ENCODE peak calls at places on chromosome 19, in seven cellular contexts. One of them, this sample, is unnamed.

GRCh38 chr19:17598953-17599352 is 43.5 kb downstream of the COLGALT1 start:
- DNase-seq in upper lobe of right lung: no peak
- DNase-seq in RWPE1: no peak
- DNase-seq in HL-60: no peak
- DNase-seq in colonic mucosa: no peak
- DNase-seq in right lobe of liver: no peak
- DNase-seq in progenitor cell of endocrine pancreas: no peak
- DNase-seq in this sample: no peak

GRCh38 chr19:53088091-53088490 is 15.1 kb downstream of the ZNF160 start:
- DNase-seq in RWPE1: no peak
- DNase-seq in HL-60: no peak
- DNase-seq in upper lobe of right lung: no peak
- DNase-seq in colonic mucosa: no peak
- DNase-seq in progenitor cell of endocrine pancreas: no peak
- DNase-seq in right lobe of liver: no peak
- DNase-seq in this sample: no peak

GRCh38 chr19:33905473-33905936 is 108.8 kb downstream of the KCTD15 start:
- DNase-seq in RWPE1: no peak
- DNase-seq in upper lobe of right lung: peak
- DNase-seq in HL-60: no peak
- DNase-seq in right lobe of liver: no peak
- DNase-seq in progenitor cell of endocrine pancreas: peak
- DNase-seq in colonic mucosa: peak
- DNase-seq in this sample: peak

GRCh38 chr19:18098891-18099622 is 1.5 kb downstream of the MAST3 start:
- DNase-seq in RWPE1: no peak
- DNase-seq in right lobe of liver: no peak
- DNase-seq in upper lobe of right lung: peak
- DNase-seq in progenitor cell of endocrine pancreas: no peak
- DNase-seq in colonic mucosa: no peak
- DNase-seq in HL-60: no peak
- DNase-seq in this sample: no peak

GRCh38 chr19:7078007-7078406 is 8.5 kb downstream of the ZNF557 start:
- DNase-seq in HL-60: no peak
- DNase-seq in colonic mucosa: no peak
- DNase-seq in progenitor cell of endocrine pancreas: no peak
- DNase-seq in right lobe of liver: no peak
- DNase-seq in upper lobe of right lung: no peak
- DNase-seq in RWPE1: no peak
- DNase-seq in this sample: no peak

GRCh38 chr19:46040952-46041500 is at the start of gene IGFL4:
- DNase-seq in progenitor cell of endocrine pancreas: no peak
- DNase-seq in RWPE1: peak
- DNase-seq in HL-60: no peak
- DNase-seq in upper lobe of right lung: no peak
- DNase-seq in colonic mucosa: no peak
- DNase-seq in right lobe of liver: no peak
- DNase-seq in this sample: no peak

GRCh38 chr19:33290956-33291622 is 11.2 kb downstream of the CEBPA start:
- DNase-seq in upper lobe of right lung: peak
- DNase-seq in right lobe of liver: peak
- DNase-seq in progenitor cell of endocrine pancreas: no peak
- DNase-seq in RWPE1: peak
- DNase-seq in HL-60: no peak
- DNase-seq in colonic mucosa: peak
- DNase-seq in this sample: no peak

GRCh38 chr19:58349590-58349989 is 3.7 kb downstream of the A1BG start:
- DNase-seq in RWPE1: no peak
- DNase-seq in upper lobe of right lung: no peak
- DNase-seq in colonic mucosa: no peak
- DNase-seq in progenitor cell of endocrine pancreas: no peak
- DNase-seq in right lobe of liver: no peak
- DNase-seq in HL-60: no peak
- DNase-seq in this sample: no peak

GRCh38 chr19:52963229-52963760 is 614 bp upstream of the ZNF816 start:
- DNase-seq in upper lobe of right lung: no peak
- DNase-seq in progenitor cell of endocrine pancreas: no peak
- DNase-seq in RWPE1: no peak
- DNase-seq in colonic mucosa: peak
- DNase-seq in HL-60: no peak
- DNase-seq in right lobe of liver: no peak
- DNase-seq in this sample: peak

GRCh38 chr19:55489711-55490477 is 1.7 kb downstream of the SSC5D start:
- DNase-seq in right lobe of liver: no peak
- DNase-seq in colonic mucosa: no peak
- DNase-seq in progenitor cell of endocrine pancreas: no peak
- DNase-seq in RWPE1: no peak
- DNase-seq in HL-60: no peak
- DNase-seq in upper lobe of right lung: no peak
- DNase-seq in this sample: no peak

GRCh38 chr19:47377801-47378200 is 28.7 kb downstream of the DHX34 start:
- DNase-seq in RWPE1: no peak
- DNase-seq in HL-60: no peak
- DNase-seq in colonic mucosa: no peak
- DNase-seq in right lobe of liver: no peak
- DNase-seq in progenitor cell of endocrine pancreas: no peak
- DNase-seq in upper lobe of right lung: no peak
- DNase-seq in this sample: no peak

GRCh38 chr19:33810821-33811220 is 14.2 kb downstream of the KCTD15 start:
- DNase-seq in right lobe of liver: peak
- DNase-seq in HL-60: no peak
- DNase-seq in progenitor cell of endocrine pancreas: no peak
- DNase-seq in upper lobe of right lung: peak
- DNase-seq in colonic mucosa: no peak
- DNase-seq in RWPE1: no peak
- DNase-seq in this sample: no peak

GRCh38 chr19:5036733-5037681 is 68.1 kb downstream of the KDM4B start:
- DNase-seq in progenitor cell of endocrine pancreas: no peak
- DNase-seq in right lobe of liver: no peak
- DNase-seq in upper lobe of right lung: no peak
- DNase-seq in colonic mucosa: no peak
- DNase-seq in HL-60: no peak
- DNase-seq in RWPE1: no peak
- DNase-seq in this sample: no peak

GRCh38 chr19:50486823-50487515 is 10.3 kb upstream of the GARIN5A start:
- DNase-seq in upper lobe of right lung: peak
- DNase-seq in colonic mucosa: peak
- DNase-seq in HL-60: peak
- DNase-seq in RWPE1: no peak
- DNase-seq in progenitor cell of endocrine pancreas: no peak
- DNase-seq in right lobe of liver: peak
- DNase-seq in this sample: no peak

GRCh38 chr19:55647732-55648656 is at the start of gene CCDC106:
- DNase-seq in progenitor cell of endocrine pancreas: peak
- DNase-seq in upper lobe of right lung: peak
- DNase-seq in right lobe of liver: peak
- DNase-seq in HL-60: peak
- DNase-seq in colonic mucosa: peak
- DNase-seq in RWPE1: peak
- DNase-seq in this sample: peak

GRCh38 chr19:28577666-28578065 is 635.3 kb downstream of the UQCRFS1 start:
- DNase-seq in upper lobe of right lung: no peak
- DNase-seq in right lobe of liver: no peak
- DNase-seq in RWPE1: no peak
- DNase-seq in HL-60: no peak
- DNase-seq in progenitor cell of endocrine pancreas: no peak
- DNase-seq in colonic mucosa: no peak
- DNase-seq in this sample: no peak

DNA sequence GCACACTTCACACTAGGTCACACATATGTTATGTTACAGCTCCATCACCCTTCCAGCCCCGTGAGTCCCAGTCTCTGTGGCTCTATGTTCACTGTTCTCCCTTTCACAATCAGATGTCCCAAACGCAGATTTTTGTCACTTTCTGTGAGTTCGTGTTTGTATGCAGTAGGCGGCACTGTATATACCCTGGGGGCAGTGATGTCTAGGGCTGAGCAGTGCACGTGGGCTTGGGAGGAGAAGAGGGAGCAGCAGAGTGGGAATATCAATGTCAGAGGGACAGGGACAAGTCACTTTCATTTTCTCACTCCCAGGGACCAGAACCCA is 22.0 kb downstream of the PSG1 start:
- DNase-seq in right lobe of liver: no peak
- DNase-seq in HL-60: no peak
- DNase-seq in colonic mucosa: no peak
- DNase-seq in upper lobe of right lung: no peak
- DNase-seq in progenitor cell of endocrine pancreas: no peak
- DNase-seq in RWPE1: no peak
- DNase-seq in this sample: no peak
- TF ChIP-seq CTCF in right lobe of liver: no peak
- TF ChIP-seq CTCF in HL-60: no peak
- TF ChIP-seq CTCF in colonic mucosa: no peak
- TF ChIP-seq CTCF in upper lobe of right lung: no peak
- TF ChIP-seq CTCF in progenitor cell of endocrine pancreas: no peak
- TF ChIP-seq CTCF in RWPE1: peak
- TF ChIP-seq CTCF in this sample: peak

DNA sequence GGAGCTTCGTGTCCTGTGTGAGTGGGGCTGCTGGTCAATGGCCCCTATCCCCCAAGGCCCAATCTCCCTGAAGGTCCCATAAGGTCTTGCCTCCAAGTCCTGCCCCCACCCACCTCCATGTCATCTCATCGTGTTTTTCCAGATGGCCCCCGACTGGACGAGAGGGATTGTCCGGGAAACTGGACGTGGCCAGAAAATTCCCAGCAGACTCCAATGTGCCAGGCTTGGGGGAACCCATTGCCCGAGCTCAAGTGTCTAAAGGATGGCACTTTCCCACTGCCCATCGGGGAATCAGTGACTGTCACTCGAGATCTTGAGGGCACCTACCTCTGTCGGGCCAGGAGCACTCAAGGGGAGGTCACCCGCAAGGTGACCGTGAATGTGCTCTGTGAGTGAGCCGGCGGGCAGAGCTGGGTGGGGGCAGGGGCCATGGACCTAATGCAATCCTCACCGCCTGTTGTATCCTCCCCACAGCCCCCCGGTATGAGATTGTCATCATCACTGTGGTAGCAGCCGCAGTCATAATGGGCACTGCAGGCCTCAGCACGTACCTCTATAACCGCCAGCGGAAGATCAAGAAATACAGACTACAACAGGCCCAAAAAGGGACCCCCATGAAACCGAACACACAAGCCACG is 2.0 kb upstream of the ICAM4 start:
- DNase-seq in RWPE1: no peak
- DNase-seq in right lobe of liver: no peak
- DNase-seq in progenitor cell of endocrine pancreas: no peak
- DNase-seq in colonic mucosa: no peak
- DNase-seq in upper lobe of right lung: no peak
- DNase-seq in HL-60: no peak
- DNase-seq in this sample: no peak
- TF ChIP-seq CTCF in RWPE1: no peak
- TF ChIP-seq CTCF in right lobe of liver: no peak
- TF ChIP-seq CTCF in progenitor cell of endocrine pancreas: no peak
- TF ChIP-seq CTCF in colonic mucosa: no peak
- TF ChIP-seq CTCF in upper lobe of right lung: no peak
- TF ChIP-seq CTCF in HL-60: no peak
- TF ChIP-seq CTCF in this sample: no peak

GRCh38 chr19:737591-738093 is 13.3 kb upstream of the MISP start:
- DNase-seq in upper lobe of right lung: no peak
- DNase-seq in right lobe of liver: no peak
- DNase-seq in progenitor cell of endocrine pancreas: peak
- DNase-seq in colonic mucosa: peak
- DNase-seq in HL-60: no peak
- DNase-seq in RWPE1: no peak
- DNase-seq in this sample: no peak
- TF ChIP-seq CTCF in upper lobe of right lung: peak
- TF ChIP-seq CTCF in right lobe of liver: peak
- TF ChIP-seq CTCF in progenitor cell of endocrine pancreas: peak
- TF ChIP-seq CTCF in colonic mucosa: peak
- TF ChIP-seq CTCF in HL-60: peak
- TF ChIP-seq CTCF in RWPE1: peak
- TF ChIP-seq CTCF in this sample: peak

GRCh38 chr19:927044-927706 is 1.3 kb downstream of the ARID3A start:
- DNase-seq in upper lobe of right lung: peak
- DNase-seq in progenitor cell of endocrine pancreas: no peak
- DNase-seq in right lobe of liver: peak
- DNase-seq in HL-60: peak
- DNase-seq in colonic mucosa: no peak
- DNase-seq in RWPE1: no peak
- DNase-seq in this sample: no peak
- TF ChIP-seq CTCF in upper lobe of right lung: no peak
- TF ChIP-seq CTCF in progenitor cell of endocrine pancreas: no peak
- TF ChIP-seq CTCF in right lobe of liver: no peak
- TF ChIP-seq CTCF in HL-60: no peak
- TF ChIP-seq CTCF in colonic mucosa: no peak
- TF ChIP-seq CTCF in RWPE1: no peak
- TF ChIP-seq CTCF in this sample: no peak

GRCh38 chr19:1274081-1274851 is 1.1 kb upstream of the FAM174C start:
- DNase-seq in right lobe of liver: no peak
- DNase-seq in progenitor cell of endocrine pancreas: no peak
- DNase-seq in RWPE1: no peak
- DNase-seq in upper lobe of right lung: no peak
- DNase-seq in colonic mucosa: no peak
- DNase-seq in HL-60: no peak
- DNase-seq in this sample: no peak
- TF ChIP-seq CTCF in right lobe of liver: no peak
- TF ChIP-seq CTCF in progenitor cell of endocrine pancreas: no peak
- TF ChIP-seq CTCF in RWPE1: no peak
- TF ChIP-seq CTCF in upper lobe of right lung: no peak
- TF ChIP-seq CTCF in colonic mucosa: no peak
- TF ChIP-seq CTCF in HL-60: no peak
- TF ChIP-seq CTCF in this sample: no peak

DNA sequence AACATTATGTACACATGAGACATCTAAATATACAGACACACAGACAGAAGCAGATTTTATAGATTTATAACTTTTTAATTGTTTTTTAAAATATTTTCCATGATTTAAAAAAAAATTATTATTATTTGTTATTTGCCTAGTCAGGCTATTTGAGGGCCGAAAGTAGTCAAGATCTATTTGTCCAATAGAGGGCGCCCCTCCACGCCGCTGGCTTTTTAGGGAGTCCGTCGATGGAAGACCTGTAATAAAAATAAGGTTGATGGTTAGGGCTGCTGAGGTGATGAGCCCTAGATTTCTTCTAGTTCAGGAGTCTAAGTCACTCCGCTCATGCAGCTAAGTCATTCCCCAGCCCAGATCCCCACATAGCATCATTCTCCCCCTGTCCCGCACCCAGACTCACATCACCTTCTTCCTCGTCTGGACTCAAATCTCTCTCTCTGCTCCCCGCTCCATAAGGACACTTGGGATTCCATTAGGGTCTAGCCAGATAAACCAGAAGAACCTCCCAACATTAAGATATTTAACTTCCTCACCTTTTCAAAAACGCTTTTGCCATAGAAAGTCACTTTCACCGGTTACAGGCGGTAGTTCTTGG is 33.9 kb upstream of the CEACAM21 start:
- DNase-seq in right lobe of liver: peak
- DNase-seq in RWPE1: no peak
- DNase-seq in colonic mucosa: peak
- DNase-seq in progenitor cell of endocrine pancreas: no peak
- DNase-seq in upper lobe of right lung: peak
- DNase-seq in HL-60: no peak
- DNase-seq in this sample: no peak
- TF ChIP-seq CTCF in right lobe of liver: peak
- TF ChIP-seq CTCF in RWPE1: peak
- TF ChIP-seq CTCF in colonic mucosa: peak
- TF ChIP-seq CTCF in progenitor cell of endocrine pancreas: peak
- TF ChIP-seq CTCF in upper lobe of right lung: peak
- TF ChIP-seq CTCF in HL-60: peak
- TF ChIP-seq CTCF in this sample: no peak

GRCh38 chr19:3250675-3251074 is 26.2 kb downstream of the CELF5 start:
- DNase-seq in progenitor cell of endocrine pancreas: no peak
- DNase-seq in colonic mucosa: peak
- DNase-seq in upper lobe of right lung: no peak
- DNase-seq in right lobe of liver: no peak
- DNase-seq in HL-60: peak
- DNase-seq in RWPE1: peak
- DNase-seq in this sample: no peak
- TF ChIP-seq CTCF in progenitor cell of endocrine pancreas: peak
- TF ChIP-seq CTCF in colonic mucosa: peak
- TF ChIP-seq CTCF in upper lobe of right lung: peak
- TF ChIP-seq CTCF in right lobe of liver: peak
- TF ChIP-seq CTCF in HL-60: peak
- TF ChIP-seq CTCF in RWPE1: peak
- TF ChIP-seq CTCF in this sample: peak

This sample was measured in mesothelial cell of epicardium.